ENCODE peak calls at places on chromosome 22, in four cellular contexts. Q is HCT116, C is stomach, E is sigmoid colon. W is an unnamed sample.

GRCh38 chr22:23033116-23033905 is 37.0 kb upstream of the GNAZ start:
- DNase-seq in Q (no peak), E (no peak), C (no peak), W (no peak)

GRCh38 chr22:35483730-35484129 is 56.9 kb upstream of the RASD2 start:
- DNase-seq in E (no peak), C (no peak), Q (no peak), W (no peak)

GRCh38 chr22:42720263-42721044 is at the start of gene A4GALT:
- DNase-seq in E (no peak), Q (no peak), C (no peak), W (no peak)

GRCh38 chr22:27084130-27084529 is 426.7 kb downstream of the MIAT start:
- DNase-seq in Q (no peak), C (no peak), E (no peak), W (no peak)

GRCh38 chr22:49204599-49205214 is 623.0 kb downstream of the BRD1 start:
- DNase-seq in Q (no peak), C (peak; percentile 19), E (peak; percentile 48), W (no peak)

GRCh38 chr22:30038219-30038618 is 42.0 kb upstream of the HORMAD2 start:
- DNase-seq in E (no peak), C (peak; percentile 64), Q (no peak), W (no peak)

GRCh38 chr22:50085211-50085999 is at the start of gene MLC1:
- DNase-seq in C (no peak), Q (no peak), E (no peak), W (no peak)

GRCh38 chr22:31861226-31861840 is 83.0 kb upstream of the YWHAH start:
- DNase-seq in C (no peak), Q (no peak), E (no peak), W (no peak)

GRCh38 chr22:31400023-31400397 is 606 bp downstream of the DRG1 start:
- DNase-seq in C (no peak), E (no peak), Q (no peak), W (no peak)

GRCh38 chr22:49340406-49340805 is 487.3 kb downstream of the BRD1 start:
- DNase-seq in E (no peak), Q (no peak), C (peak; percentile 8), W (no peak)

GRCh38 chr22:50476819-50477344 is 2.0 kb upstream of the SBF1 start:
- DNase-seq in C (no peak), E (no peak), Q (no peak), W (no peak)

GRCh38 chr22:28030442-28030841 is 111.4 kb upstream of the PITPNB start:
- DNase-seq in E (no peak), C (no peak), Q (no peak), W (no peak)

GRCh38 chr22:49290286-49290685 is 537.4 kb downstream of the BRD1 start:
- DNase-seq in E (no peak), C (no peak), Q (no peak), W (no peak)

GRCh38 chr22:22088658-22089458 is 106.3 kb upstream of the TOP3B start:
- DNase-seq in Q (no peak), E (no peak), C (no peak), W (no peak)

GRCh38 chr22:30884211-30885000 is 84.2 kb downstream of the MORC2 start:
- DNase-seq in E (peak; percentile 34), Q (no peak), C (no peak), W (no peak)

GRCh38 chr22:28931844-28932561 is 48.6 kb downstream of the ZNRF3 start:
- DNase-seq in E (no peak), Q (no peak), C (no peak), W (no peak)

GRCh38 chr22:44429941-44430587 is 68.0 kb downstream of the RTL6 start:
- DNase-seq in E (peak; percentile 42), Q (no peak), C (no peak), W (no peak)

GRCh38 chr22:23245045-23245798 is 64.9 kb downstream of the BCR start:
- DNase-seq in E (no peak), Q (no peak), C (no peak), W (no peak)

GRCh38 chr22:23279781-23280180 is 99.5 kb downstream of the BCR start:
- DNase-seq in C (no peak), Q (no peak), E (no peak), W (no peak)

GRCh38 chr22:32281092-32281491 is 25.9 kb upstream of the SLC5A4 start:
- DNase-seq in E (no peak), Q (no peak), C (no peak), W (no peak)

GRCh38 chr22:17110791-17111550 is 10.2 kb downstream of the TMEM121B start:
- DNase-seq in Q (no peak), E (peak; percentile 9), C (no peak), W (no peak)

GRCh38 chr22:30233582-30233981 is 13.0 kb downstream of the LIF start:
- DNase-seq in Q (no peak), C (no peak), E (no peak), W (no peak)

GRCh38 chr22:28750471-28750881 is 8.6 kb downstream of the HSCB start:
- DNase-seq in C (no peak), Q (no peak), E (no peak), W (peak; percentile 48)

GRCh38 chr22:23069502-23070357 is 589 bp upstream of the GNAZ start:
- DNase-seq in E (peak; percentile 95), C (peak; percentile 97), Q (peak; percentile 71), W (no peak)

GRCh38 chr22:34878996-34879395 is 187.0 kb upstream of the ISX start:
- DNase-seq in Q (no peak), E (no peak), C (no peak), W (no peak)

GRCh38 chr22:28900379-28900778 is 17.0 kb downstream of the ZNRF3 start:
- DNase-seq in E (peak; percentile 18), Q (no peak), C (no peak), W (no peak)

GRCh38 chr22:39297490-39298193 is 21.8 kb downstream of the RPL3 start:
- DNase-seq in E (no peak), Q (no peak), C (peak; percentile 46), W (no peak)
- TF ChIP-seq POLR2AphosphoS5 in E (no peak), Q (no peak), C (no peak), W (no peak)

GRCh38 chr22:45905924-45906865 is 70.8 kb downstream of the WNT7B start:
- DNase-seq in C (no peak), Q (no peak), E (no peak), W (no peak)
- TF ChIP-seq CTCF in C (no peak), Q (no peak), E (no peak), W (no peak)

GRCh38 chr22:37906364-37907008 is 389 bp downstream of the MICALL1 start:
- DNase-seq in Q (no peak), C (no peak), E (peak; percentile 73), W (no peak)

GRCh38 chr22:37904572-37905533 is 1.2 kb upstream of the MICALL1 start:
- DNase-seq in C (peak; percentile 65), E (peak; percentile 83), Q (peak; percentile 87), W (peak; percentile 69)

GRCh38 chr22:37909756-37910155 is 3.7 kb downstream of the MICALL1 start:
- DNase-seq in C (no peak), E (peak; percentile 77), Q (no peak), W (no peak)

GRCh38 chr22:37907036-37907954 is 1.2 kb downstream of the MICALL1 start:
- DNase-seq in Q (no peak), C (no peak), E (peak; percentile 63), W (no peak)

GRCh38 chr22:37905534-37906363 is at the start of gene MICALL1:
- DNase-seq in C (peak; percentile 87), E (peak; percentile 87), Q (no peak), W (no peak)
- TF ChIP-seq POLR2AphosphoS5 in C (no peak), E (no peak), Q (peak; percentile 63), W (no peak)

GRCh38 chr22:45549739-45550138 is 47.1 kb downstream of the FBLN1 start:
- DNase-seq in Q (no peak), C (no peak), E (no peak), W (no peak)

GRCh38 chr22:45548441-45548840 is 45.8 kb downstream of the FBLN1 start:
- DNase-seq in Q (no peak), E (no peak), C (no peak), W (no peak)

GRCh38 chr22:45550416-45550815 is 47.7 kb downstream of the FBLN1 start:
- DNase-seq in C (no peak), Q (no peak), E (no peak), W (no peak)

GRCh38 chr22:45550891-45551290 is 48.2 kb downstream of the FBLN1 start:
- DNase-seq in E (no peak), C (no peak), Q (no peak), W (no peak)

DNA sequence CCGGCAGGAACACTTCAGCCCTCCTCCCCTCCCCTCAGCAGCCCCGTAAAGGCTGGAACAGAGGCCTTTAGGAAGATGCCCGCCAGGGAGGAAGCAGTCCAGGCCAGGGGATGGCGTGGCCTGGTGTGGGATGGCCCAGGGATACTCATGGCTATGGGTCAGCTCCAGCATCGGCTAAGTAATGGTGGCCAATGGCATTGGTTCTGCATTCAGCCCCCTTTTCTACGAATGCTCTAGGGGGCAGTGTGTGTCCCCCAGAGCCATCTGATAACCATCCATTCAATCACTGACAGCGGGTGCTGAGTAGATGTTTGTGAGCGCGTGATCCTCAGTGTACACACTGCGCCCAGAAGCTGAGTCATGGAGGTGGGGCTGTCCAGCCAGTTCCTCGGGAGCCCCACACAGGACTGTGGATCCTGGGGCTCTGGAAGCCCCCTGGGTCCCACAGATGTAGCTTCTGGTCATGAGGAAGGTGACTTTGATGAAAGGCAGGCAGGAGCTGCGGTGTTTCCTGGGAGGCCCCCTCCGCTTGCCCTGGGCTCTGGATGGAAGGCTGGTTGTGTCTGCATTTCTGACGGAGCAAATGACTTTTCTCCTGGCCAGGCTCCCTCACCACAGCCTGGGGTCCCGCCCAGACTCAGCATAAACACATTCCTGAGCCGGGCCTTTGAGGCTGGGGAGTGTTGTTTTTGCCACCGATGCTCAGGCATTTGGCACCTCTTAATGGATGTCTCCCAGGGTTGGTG is 46.5 kb downstream of the FBLN1 start:
- DNase-seq in E (peak; percentile 94), Q (peak; percentile 37), C (peak; percentile 46), W (no peak)
- TF ChIP-seq CTCF in E (no peak), Q (peak; percentile 59), C (no peak), W (no peak)

DNA sequence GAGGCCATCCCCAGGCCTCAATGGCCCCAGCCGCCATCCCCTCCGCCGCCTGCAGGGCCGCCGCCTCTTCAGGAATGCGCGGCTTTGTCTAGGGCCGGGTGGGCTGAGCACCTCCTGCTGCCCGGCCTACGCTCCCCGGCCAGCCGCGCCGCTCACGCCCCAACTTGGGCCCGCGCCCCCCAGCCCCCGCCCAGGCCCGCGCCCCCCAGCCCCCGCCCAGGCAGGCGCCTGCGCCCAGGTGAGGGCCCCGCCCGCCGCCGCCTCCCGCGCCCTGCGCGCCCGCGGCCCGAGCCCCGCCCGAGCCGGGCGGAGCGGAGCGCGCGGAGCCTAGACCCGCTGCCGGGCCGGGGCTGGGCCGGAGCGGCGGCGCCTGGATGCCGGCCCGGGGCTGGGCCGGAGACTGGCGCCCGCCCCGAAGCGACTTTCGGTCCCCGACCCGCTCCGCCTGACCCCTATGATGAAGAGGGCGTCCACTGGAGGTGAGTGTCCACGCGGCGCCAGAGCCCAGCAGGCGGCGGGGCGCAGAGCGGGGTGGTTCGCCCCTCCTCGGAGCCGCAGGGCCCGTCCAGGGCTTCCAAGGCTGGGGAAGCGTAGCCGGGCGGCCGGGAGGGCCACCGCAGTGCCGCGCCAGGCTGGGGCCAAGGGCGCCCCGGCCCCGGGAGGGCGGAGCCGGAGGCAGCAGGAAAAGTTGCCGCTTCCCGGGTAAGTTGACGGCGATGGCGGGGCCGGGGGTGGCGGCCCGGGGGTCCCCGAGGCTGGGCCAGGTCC is 34.3 kb upstream of the PRODH start:
- DNase-seq in E (no peak), C (no peak), Q (no peak), W (no peak)
- TF ChIP-seq POLR2AphosphoS5 in E (no peak), C (no peak), Q (no peak), W (no peak)